ENCODE peak calls at places on chromosomes 1 and 21, in six cellular contexts. One of them, this sample, is unnamed.
A peak's percentile ranks its signal among the peaks of the same experiment; 100 is the strongest.

GRCh38 chr1:62906428-62906886 is 122.5 kb downstream of the ATG4C start:
- DNase-seq in T-helper 9 cell: no peak
- DNase-seq in IMR-90: peak; percentile 11
- DNase-seq in activated CD8-positive, alpha-beta memory T cell treated with anti-CD3 and anti-CD28 coated beads for 1 hour: no peak
- DNase-seq in stimulated activated CD4-positive, alpha-beta T cell treated with anti-CD3 and anti-CD28 coated beads, Interleukin-2, amount 100 ng/mL, for 48 hours: no peak
- DNase-seq in RWPE1: no peak
- DNase-seq in this sample: peak; percentile 36

GRCh38 chr1:48772221-48772620 is 4.5 kb downstream of the BEND5 start:
- DNase-seq in T-helper 9 cell: no peak
- DNase-seq in IMR-90: no peak
- DNase-seq in activated CD8-positive, alpha-beta memory T cell treated with anti-CD3 and anti-CD28 coated beads for 1 hour: no peak
- DNase-seq in stimulated activated CD4-positive, alpha-beta T cell treated with anti-CD3 and anti-CD28 coated beads, Interleukin-2, amount 100 ng/mL, for 48 hours: no peak
- DNase-seq in RWPE1: no peak
- DNase-seq in this sample: peak; percentile 24

GRCh38 chr1:9716404-9717192 is 65.1 kb downstream of the PIK3CD start:
- DNase-seq in T-helper 9 cell: no peak
- DNase-seq in IMR-90: no peak
- DNase-seq in activated CD8-positive, alpha-beta memory T cell treated with anti-CD3 and anti-CD28 coated beads for 1 hour: no peak
- DNase-seq in stimulated activated CD4-positive, alpha-beta T cell treated with anti-CD3 and anti-CD28 coated beads, Interleukin-2, amount 100 ng/mL, for 48 hours: peak; percentile 25
- DNase-seq in RWPE1: no peak
- DNase-seq in this sample: peak; percentile 15

GRCh38 chr1:67831850-67832513 is 1.3 kb downstream of the GNG12 start:
- DNase-seq in T-helper 9 cell: no peak
- DNase-seq in IMR-90: peak; percentile 81
- DNase-seq in activated CD8-positive, alpha-beta memory T cell treated with anti-CD3 and anti-CD28 coated beads for 1 hour: no peak
- DNase-seq in stimulated activated CD4-positive, alpha-beta T cell treated with anti-CD3 and anti-CD28 coated beads, Interleukin-2, amount 100 ng/mL, for 48 hours: no peak
- DNase-seq in RWPE1: peak; percentile 75
- DNase-seq in this sample: peak; percentile 87

GRCh38 chr1:218380125-218380977 is 35.2 kb downstream of the TGFB2 start:
- DNase-seq in T-helper 9 cell: no peak
- DNase-seq in IMR-90: peak; percentile 78
- DNase-seq in activated CD8-positive, alpha-beta memory T cell treated with anti-CD3 and anti-CD28 coated beads for 1 hour: no peak
- DNase-seq in stimulated activated CD4-positive, alpha-beta T cell treated with anti-CD3 and anti-CD28 coated beads, Interleukin-2, amount 100 ng/mL, for 48 hours: no peak
- DNase-seq in RWPE1: peak; percentile 78
- DNase-seq in this sample: peak; percentile 26

GRCh38 chr1:108017698-108018097 is 52.7 kb upstream of the VAV3 start:
- DNase-seq in T-helper 9 cell: no peak
- DNase-seq in IMR-90: no peak
- DNase-seq in activated CD8-positive, alpha-beta memory T cell treated with anti-CD3 and anti-CD28 coated beads for 1 hour: no peak
- DNase-seq in stimulated activated CD4-positive, alpha-beta T cell treated with anti-CD3 and anti-CD28 coated beads, Interleukin-2, amount 100 ng/mL, for 48 hours: no peak
- DNase-seq in RWPE1: peak; percentile 12
- DNase-seq in this sample: no peak

GRCh38 chr1:94827434-94827833 is 7.3 kb downstream of the SLC44A3 start:
- DNase-seq in T-helper 9 cell: no peak
- DNase-seq in IMR-90: no peak
- DNase-seq in activated CD8-positive, alpha-beta memory T cell treated with anti-CD3 and anti-CD28 coated beads for 1 hour: no peak
- DNase-seq in stimulated activated CD4-positive, alpha-beta T cell treated with anti-CD3 and anti-CD28 coated beads, Interleukin-2, amount 100 ng/mL, for 48 hours: no peak
- DNase-seq in RWPE1: no peak
- DNase-seq in this sample: no peak

GRCh38 chr1:46533179-46533864 is 18.1 kb downstream of the KNCN start:
- DNase-seq in T-helper 9 cell: peak; percentile 39
- DNase-seq in IMR-90: peak; percentile 26
- DNase-seq in activated CD8-positive, alpha-beta memory T cell treated with anti-CD3 and anti-CD28 coated beads for 1 hour: peak; percentile 30
- DNase-seq in stimulated activated CD4-positive, alpha-beta T cell treated with anti-CD3 and anti-CD28 coated beads, Interleukin-2, amount 100 ng/mL, for 48 hours: peak; percentile 39
- DNase-seq in RWPE1: no peak
- DNase-seq in this sample: peak; percentile 71

GRCh38 chr1:21273743-21274142 is 16.5 kb downstream of the ECE1 start:
- DNase-seq in T-helper 9 cell: no peak
- DNase-seq in IMR-90: no peak
- DNase-seq in activated CD8-positive, alpha-beta memory T cell treated with anti-CD3 and anti-CD28 coated beads for 1 hour: no peak
- DNase-seq in stimulated activated CD4-positive, alpha-beta T cell treated with anti-CD3 and anti-CD28 coated beads, Interleukin-2, amount 100 ng/mL, for 48 hours: no peak
- DNase-seq in RWPE1: no peak
- DNase-seq in this sample: no peak

GRCh38 chr1:109299087-109299983 is 7.5 kb downstream of the MYBPHL start:
- DNase-seq in T-helper 9 cell: no peak
- DNase-seq in IMR-90: peak; percentile 97
- DNase-seq in activated CD8-positive, alpha-beta memory T cell treated with anti-CD3 and anti-CD28 coated beads for 1 hour: no peak
- DNase-seq in stimulated activated CD4-positive, alpha-beta T cell treated with anti-CD3 and anti-CD28 coated beads, Interleukin-2, amount 100 ng/mL, for 48 hours: no peak
- DNase-seq in RWPE1: no peak
- DNase-seq in this sample: peak; percentile 50

GRCh38 chr1:219544163-219544846 is 68.6 kb downstream of the ZC3H11B start:
- DNase-seq in T-helper 9 cell: no peak
- DNase-seq in IMR-90: no peak
- DNase-seq in activated CD8-positive, alpha-beta memory T cell treated with anti-CD3 and anti-CD28 coated beads for 1 hour: no peak
- DNase-seq in stimulated activated CD4-positive, alpha-beta T cell treated with anti-CD3 and anti-CD28 coated beads, Interleukin-2, amount 100 ng/mL, for 48 hours: no peak
- DNase-seq in RWPE1: no peak
- DNase-seq in this sample: peak; percentile 37

GRCh38 chr1:156697481-156697880 is 7.9 kb downstream of the CRABP2 start:
- DNase-seq in T-helper 9 cell: no peak
- DNase-seq in IMR-90: no peak
- DNase-seq in activated CD8-positive, alpha-beta memory T cell treated with anti-CD3 and anti-CD28 coated beads for 1 hour: no peak
- DNase-seq in stimulated activated CD4-positive, alpha-beta T cell treated with anti-CD3 and anti-CD28 coated beads, Interleukin-2, amount 100 ng/mL, for 48 hours: no peak
- DNase-seq in RWPE1: no peak
- DNase-seq in this sample: peak; percentile 86

GRCh38 chr1:167542109-167543032 is 11.2 kb downstream of the CREG1 start:
- DNase-seq in T-helper 9 cell: no peak
- DNase-seq in IMR-90: no peak
- DNase-seq in activated CD8-positive, alpha-beta memory T cell treated with anti-CD3 and anti-CD28 coated beads for 1 hour: no peak
- DNase-seq in stimulated activated CD4-positive, alpha-beta T cell treated with anti-CD3 and anti-CD28 coated beads, Interleukin-2, amount 100 ng/mL, for 48 hours: no peak
- DNase-seq in RWPE1: no peak
- DNase-seq in this sample: no peak

GRCh38 chr21:25512095-25513086 is 94.9 kb downstream of the MRPL39 start:
- DNase-seq in T-helper 9 cell: no peak
- DNase-seq in IMR-90: no peak
- DNase-seq in activated CD8-positive, alpha-beta memory T cell treated with anti-CD3 and anti-CD28 coated beads for 1 hour: no peak
- DNase-seq in stimulated activated CD4-positive, alpha-beta T cell treated with anti-CD3 and anti-CD28 coated beads, Interleukin-2, amount 100 ng/mL, for 48 hours: no peak
- DNase-seq in RWPE1: no peak
- DNase-seq in this sample: no peak

GRCh38 chr1:84505167-84506001 is 802 bp upstream of the SPATA1 start:
- DNase-seq in T-helper 9 cell: no peak
- DNase-seq in IMR-90: peak; percentile 42
- DNase-seq in activated CD8-positive, alpha-beta memory T cell treated with anti-CD3 and anti-CD28 coated beads for 1 hour: no peak
- DNase-seq in stimulated activated CD4-positive, alpha-beta T cell treated with anti-CD3 and anti-CD28 coated beads, Interleukin-2, amount 100 ng/mL, for 48 hours: no peak
- DNase-seq in RWPE1: peak; percentile 52
- DNase-seq in this sample: no peak

GRCh38 chr21:32257952-32258785 is 20.7 kb downstream of the MIS18A start:
- DNase-seq in T-helper 9 cell: peak; percentile 7
- DNase-seq in IMR-90: peak; percentile 85
- DNase-seq in activated CD8-positive, alpha-beta memory T cell treated with anti-CD3 and anti-CD28 coated beads for 1 hour: no peak
- DNase-seq in stimulated activated CD4-positive, alpha-beta T cell treated with anti-CD3 and anti-CD28 coated beads, Interleukin-2, amount 100 ng/mL, for 48 hours: peak; percentile 30
- DNase-seq in RWPE1: peak; percentile 76
- DNase-seq in this sample: peak; percentile 94

GRCh38 chr1:237383825-237384612 is 342.0 kb downstream of the RYR2 start:
- DNase-seq in T-helper 9 cell: no peak
- DNase-seq in IMR-90: peak; percentile 24
- DNase-seq in activated CD8-positive, alpha-beta memory T cell treated with anti-CD3 and anti-CD28 coated beads for 1 hour: no peak
- DNase-seq in stimulated activated CD4-positive, alpha-beta T cell treated with anti-CD3 and anti-CD28 coated beads, Interleukin-2, amount 100 ng/mL, for 48 hours: no peak
- DNase-seq in RWPE1: no peak
- DNase-seq in this sample: no peak

GRCh38 chr1:61198554-61198953 is 116.2 kb downstream of the NFIA start:
- DNase-seq in T-helper 9 cell: no peak
- DNase-seq in IMR-90: no peak
- DNase-seq in activated CD8-positive, alpha-beta memory T cell treated with anti-CD3 and anti-CD28 coated beads for 1 hour: no peak
- DNase-seq in stimulated activated CD4-positive, alpha-beta T cell treated with anti-CD3 and anti-CD28 coated beads, Interleukin-2, amount 100 ng/mL, for 48 hours: no peak
- DNase-seq in RWPE1: no peak
- DNase-seq in this sample: no peak

GRCh38 chr1:168341576-168341975 is 60.9 kb downstream of the TBX19 start:
- DNase-seq in T-helper 9 cell: no peak
- DNase-seq in IMR-90: peak; percentile 50
- DNase-seq in activated CD8-positive, alpha-beta memory T cell treated with anti-CD3 and anti-CD28 coated beads for 1 hour: no peak
- DNase-seq in stimulated activated CD4-positive, alpha-beta T cell treated with anti-CD3 and anti-CD28 coated beads, Interleukin-2, amount 100 ng/mL, for 48 hours: no peak
- DNase-seq in RWPE1: no peak
- DNase-seq in this sample: no peak

GRCh38 chr1:88773540-88774150 is 89.6 kb downstream of the PKN2 start:
- DNase-seq in T-helper 9 cell: no peak
- DNase-seq in IMR-90: peak; percentile 72
- DNase-seq in activated CD8-positive, alpha-beta memory T cell treated with anti-CD3 and anti-CD28 coated beads for 1 hour: no peak
- DNase-seq in stimulated activated CD4-positive, alpha-beta T cell treated with anti-CD3 and anti-CD28 coated beads, Interleukin-2, amount 100 ng/mL, for 48 hours: no peak
- DNase-seq in RWPE1: peak; percentile 16
- DNase-seq in this sample: no peak

This sample was measured in left kidney.